ENCODE peak calls at places on chromosomes 1 and 21, in six cellular contexts. H is HFF-Myc; D is G401; U is naive thymus-derived CD8-positive, alpha-beta T cell; J is GM03348; O is progenitor cell of endocrine pancreas. T is an unnamed sample.

GRCh38 chr1:28199328-28200233 is 23.1 kb upstream of the PTAFR start:
- DNase-seq in U (peak; percentile 70), O (no peak), D (no peak), H (no peak), J (no peak), T (peak; percentile 54)

GRCh38 chr1:3467096-3468036 is 12.9 kb downstream of the ARHGEF16 start:
- DNase-seq in U (no peak), H (no peak), J (no peak), D (no peak), O (no peak), T (no peak)

GRCh38 chr1:181192277-181192676 is 103.8 kb downstream of the IER5 start:
- DNase-seq in D (no peak), U (no peak), H (no peak), O (no peak), J (no peak), T (no peak)

GRCh38 chr1:179549368-179549700 is 26.4 kb downstream of the NPHS2 start:
- DNase-seq in O (no peak), J (no peak), U (no peak), H (no peak), D (no peak), T (no peak)

GRCh38 chr1:41239988-41240610 is 2.0 kb downstream of the SCMH1 start:
- DNase-seq in J (peak; percentile 52), H (peak; percentile 48), U (peak; percentile 35), O (no peak), D (peak; percentile 31), T (no peak)

GRCh38 chr1:94905207-94905606 is 21.7 kb downstream of the CNN3 start:
- DNase-seq in O (no peak), D (no peak), J (no peak), H (no peak), U (no peak), T (no peak)

GRCh38 chr1:179810367-179810715 is 67.2 kb downstream of the FAM163A start:
- DNase-seq in J (no peak), U (no peak), D (no peak), H (no peak), O (no peak), T (no peak)

GRCh38 chr1:231971397-231972233 is 345.0 kb downstream of the DISC1 start:
- DNase-seq in O (no peak), D (no peak), H (no peak), J (peak; percentile 11), U (no peak), T (no peak)

GRCh38 chr21:33904041-33904440 is 11.6 kb downstream of the ATP5PO start:
- DNase-seq in U (no peak), J (no peak), D (no peak), O (no peak), H (no peak), T (no peak)

GRCh38 chr21:46021978-46022544 is 40.5 kb downstream of the COL6A1 start:
- DNase-seq in J (peak; percentile 53), U (no peak), H (no peak), D (no peak), O (no peak), T (no peak)

GRCh38 chr1:77407738-77408375 is 126.0 kb downstream of the AK5 start:
- DNase-seq in O (no peak), H (peak; percentile 56), D (no peak), J (no peak), U (no peak), T (no peak)

GRCh38 chr1:34784751-34785221 is 3.8 kb downstream of the GJB3 start:
- DNase-seq in J (no peak), D (no peak), U (no peak), H (no peak), O (no peak), T (no peak)

GRCh38 chr1:245880754-245881403 is 626.2 kb downstream of the SMYD3 start:
- DNase-seq in O (no peak), D (no peak), J (peak; percentile 85), U (no peak), H (no peak), T (no peak)

GRCh38 chr1:208593306-208594006 is 349.3 kb upstream of the PLXNA2 start:
- DNase-seq in J (no peak), U (no peak), H (no peak), D (no peak), O (no peak), T (no peak)

GRCh38 chr21:16468191-16468590 is 738.4 kb downstream of the USP25 start:
- DNase-seq in J (no peak), O (no peak), H (no peak), D (no peak), U (no peak), T (no peak)

GRCh38 chr21:37688952-37689659 is 227.2 kb downstream of the KCNJ6 start:
- DNase-seq in J (no peak), O (no peak), U (no peak), H (no peak), D (no peak), T (no peak)

GRCh38 chr1:201385299-201385891 is 7.9 kb upstream of the TNNT2 start:
- DNase-seq in J (peak; percentile 70), U (peak; percentile 18), H (no peak), O (peak; percentile 71), D (peak; percentile 61), T (no peak)

GRCh38 chr1:117654485-117655219 is 48.8 kb downstream of the TENT5C start:
- DNase-seq in D (no peak), H (no peak), J (no peak), U (peak; percentile 19), O (no peak), T (no peak)

GRCh38 chr1:52668711-52669110 is 29.4 kb downstream of the COA7 start:
- DNase-seq in D (no peak), O (no peak), J (peak; percentile 78), U (no peak), H (no peak), T (no peak)

T was measured in central memory CD8-positive, alpha-beta T cell.